ENCODE peak calls at places on chromosomes 11 and 22, in nine cellular contexts. G is colonic mucosa, B is IMR-90, Z is mammary epithelial cell, A is fibroblast of lung, H is HepG2, T is neural progenitor cell, Y is mesendoderm, F is endodermal cell. V is an unnamed sample.

GRCh38 chr11:16611395-16612233 is 126.8 kb upstream of the C11orf58 start:
- DNase-seq in Z (no peak), A (no peak), T (peak), G (no peak), Y (peak), H (no peak), B (no peak), F (peak), V (no peak)

GRCh38 chr22:48449466-48450187 is 1378.0 kb downstream of the BRD1 start:
- DNase-seq in H (no peak), Z (no peak), G (no peak), F (no peak), A (peak), T (no peak), B (no peak), Y (no peak), V (no peak)

GRCh38 chr11:46121328-46121723 is at the start of gene PHF21A:
- DNase-seq in G (peak), T (peak), B (peak), Y (peak), A (peak), F (peak), H (peak), Z (peak), V (peak)

GRCh38 chr11:14641801-14642200 is 1.8 kb upstream of the PDE3B start:
- DNase-seq in B (no peak), T (no peak), F (no peak), Z (no peak), A (no peak), G (no peak), Y (no peak), H (no peak), V (no peak)

GRCh38 chr22:46500201-46500600 is 37.2 kb downstream of the CELSR1 start:
- DNase-seq in G (no peak), Z (no peak), B (no peak), T (peak), A (no peak), H (no peak), Y (peak), F (peak), V (no peak)

GRCh38 chr11:46353706-46354105 is 6.4 kb downstream of the DGKZ start:
- DNase-seq in H (no peak), G (no peak), A (peak), Z (peak), T (no peak), Y (no peak), B (peak), F (no peak), V (no peak)

GRCh38 chr11:128208329-128209220 is 378.8 kb downstream of the ETS1 start:
- DNase-seq in T (no peak), Z (peak), B (peak), Y (no peak), G (no peak), F (no peak), A (peak), H (no peak), V (peak)

GRCh38 chr11:73293356-73293936 is 14.6 kb upstream of the ARHGEF17 start:
- DNase-seq in F (no peak), Y (no peak), Z (no peak), A (no peak), H (no peak), T (no peak), B (no peak), G (no peak), V (no peak)

DNA sequence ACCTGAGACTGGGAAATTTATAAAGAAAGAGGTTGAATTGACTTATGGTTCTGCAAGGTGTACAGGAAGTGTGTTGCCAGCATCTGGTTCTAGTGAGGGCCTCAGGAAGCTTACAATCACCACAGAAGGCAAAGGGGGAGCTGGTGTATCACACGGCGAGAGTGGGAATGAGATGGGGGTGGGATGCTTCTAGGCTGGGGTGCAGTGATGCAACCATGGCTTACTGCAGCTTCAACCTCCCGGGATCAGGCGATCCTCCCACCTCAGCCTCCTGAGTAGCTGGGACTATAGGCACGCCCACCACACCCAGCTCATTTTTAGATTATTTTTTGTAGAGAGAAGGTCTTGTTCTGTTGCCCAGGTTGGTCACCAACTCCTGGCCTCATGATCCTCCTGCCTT is 61.0 kb downstream of the C22orf31 start:
- DNase-seq in Y (no peak), B (no peak), A (no peak), Z (no peak), T (no peak), F (no peak), H (no peak), G (no peak), V (no peak)
- H3K4me3 ChIP-seq in Y (no peak), B (no peak), A (no peak), Z (no peak), T (no peak), F (no peak), H (no peak), G (no peak), V (no peak)

GRCh38 chr11:83054001-83054400 is 17.7 kb downstream of the RAB30 start:
- DNase-seq in A (no peak), F (no peak), G (no peak), H (no peak), T (no peak), Z (no peak), Y (no peak), B (no peak), V (no peak)

GRCh38 chr11:83051760-83052671 is 19.7 kb downstream of the RAB30 start:
- DNase-seq in F (no peak), Y (no peak), A (peak), T (no peak), H (no peak), G (no peak), B (peak), Z (peak), V (peak)

GRCh38 chr11:83056204-83056603 is 15.5 kb downstream of the RAB30 start:
- DNase-seq in Z (no peak), G (no peak), A (no peak), B (no peak), H (no peak), Y (no peak), F (no peak), T (no peak), V (no peak)

GRCh38 chr11:83057721-83058120 is 14.0 kb downstream of the RAB30 start:
- DNase-seq in B (no peak), Z (no peak), G (no peak), A (no peak), H (no peak), Y (no peak), T (no peak), F (no peak), V (no peak)

GRCh38 chr11:83054904-83055380 is 16.8 kb downstream of the RAB30 start:
- DNase-seq in T (no peak), H (peak), Y (no peak), F (no peak), B (no peak), G (no peak), Z (peak), A (no peak), V (no peak)
- H3K9ac ChIP-seq in T (no peak), H (no peak), Y (no peak), F (no peak), B (no peak), G (no peak), Z (no peak), A (no peak), V (no peak)

GRCh38 chr22:20022231-20023069 is 1.5 kb downstream of the TANGO2 start:
- DNase-seq in A (no peak), F (no peak), T (no peak), G (no peak), H (no peak), Y (no peak), Z (no peak), B (no peak), V (no peak)
- H3K4me3 ChIP-seq in A (no peak), F (peak), T (no peak), G (no peak), H (peak), Y (no peak), Z (no peak), B (peak), V (peak)

DNA sequence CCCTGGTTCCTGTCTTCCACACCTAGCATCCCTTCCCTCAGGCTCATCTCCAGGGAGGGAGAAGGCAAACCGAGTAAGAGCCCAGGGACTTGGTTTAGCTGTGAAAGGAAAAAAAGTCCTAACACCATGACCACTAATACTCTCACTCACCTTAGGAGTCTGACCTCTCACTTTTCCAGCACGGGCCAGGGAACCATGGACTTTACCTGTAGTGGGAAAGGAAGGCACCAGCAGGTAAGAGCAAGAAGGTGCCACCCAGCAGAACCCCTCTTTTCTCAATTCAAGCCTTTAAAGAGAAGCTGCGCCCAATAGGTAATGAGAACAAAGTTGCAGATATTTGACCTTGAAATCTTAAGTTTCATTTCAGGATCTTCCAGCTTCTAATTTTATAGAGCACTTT is 1.1 kb downstream of the FAU start:
- DNase-seq in H (no peak), F (no peak), G (no peak), A (no peak), T (no peak), Z (no peak), Y (no peak), B (no peak), V (no peak)
- H3K9ac ChIP-seq in H (peak), F (peak), G (peak), A (peak), T (peak), Z (peak), Y (peak), B (peak), V (peak)

GRCh38 chr22:35882226-35883027 is 146.2 kb downstream of the RBFOX2 start:
- DNase-seq in F (no peak), A (peak), B (peak), T (no peak), Y (no peak), G (no peak), Z (no peak), H (no peak), V (peak)
- H3K4me3 ChIP-seq in F (no peak), A (no peak), B (no peak), T (no peak), Y (no peak), G (no peak), Z (no peak), H (no peak), V (peak)

GRCh38 chr11:12684354-12684753 is 10.1 kb downstream of the TEAD1 start:
- DNase-seq in Z (no peak), T (no peak), B (no peak), A (no peak), F (no peak), Y (no peak), G (no peak), H (no peak), V (no peak)

GRCh38 chr11:12685229-12685628 is 11.0 kb downstream of the TEAD1 start:
- DNase-seq in Z (no peak), H (no peak), Y (no peak), T (no peak), G (no peak), B (no peak), A (no peak), F (no peak), V (no peak)

GRCh38 chr11:12686246-12687060 is 12.2 kb downstream of the TEAD1 start:
- DNase-seq in Z (no peak), F (no peak), T (no peak), Y (no peak), H (no peak), A (peak), B (no peak), G (no peak), V (no peak)

GRCh38 chr11:12683857-12684256 is 9.6 kb downstream of the TEAD1 start:
- DNase-seq in A (peak), H (no peak), B (no peak), G (no peak), Y (no peak), T (no peak), F (no peak), Z (no peak), V (peak)

DNA sequence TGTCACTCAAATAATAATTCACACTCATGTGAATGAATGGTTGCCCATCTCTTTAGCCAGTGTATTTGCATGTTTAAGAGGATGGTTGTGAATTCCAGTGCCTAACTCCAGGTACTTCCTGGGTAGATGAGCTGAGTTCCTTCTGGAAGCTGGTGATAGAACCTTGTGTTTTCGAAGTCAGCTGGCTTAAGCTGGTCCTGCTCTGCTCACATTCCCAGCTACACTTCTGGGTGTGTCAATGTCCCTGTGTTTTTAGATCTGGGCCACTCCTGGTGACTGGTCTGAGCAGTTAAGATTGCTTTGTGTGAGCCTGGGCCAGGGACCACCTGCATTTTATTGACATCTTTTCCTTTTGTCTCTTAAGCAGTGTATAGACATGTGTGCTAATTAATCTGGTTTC is 10.6 kb downstream of the TEAD1 start:
- DNase-seq in Z (no peak), Y (peak), F (no peak), H (no peak), B (no peak), G (peak), T (no peak), A (no peak), V (no peak)
- H3K9ac ChIP-seq in Z (no peak), Y (no peak), F (no peak), H (no peak), B (peak), G (no peak), T (no peak), A (no peak), V (no peak)

DNA sequence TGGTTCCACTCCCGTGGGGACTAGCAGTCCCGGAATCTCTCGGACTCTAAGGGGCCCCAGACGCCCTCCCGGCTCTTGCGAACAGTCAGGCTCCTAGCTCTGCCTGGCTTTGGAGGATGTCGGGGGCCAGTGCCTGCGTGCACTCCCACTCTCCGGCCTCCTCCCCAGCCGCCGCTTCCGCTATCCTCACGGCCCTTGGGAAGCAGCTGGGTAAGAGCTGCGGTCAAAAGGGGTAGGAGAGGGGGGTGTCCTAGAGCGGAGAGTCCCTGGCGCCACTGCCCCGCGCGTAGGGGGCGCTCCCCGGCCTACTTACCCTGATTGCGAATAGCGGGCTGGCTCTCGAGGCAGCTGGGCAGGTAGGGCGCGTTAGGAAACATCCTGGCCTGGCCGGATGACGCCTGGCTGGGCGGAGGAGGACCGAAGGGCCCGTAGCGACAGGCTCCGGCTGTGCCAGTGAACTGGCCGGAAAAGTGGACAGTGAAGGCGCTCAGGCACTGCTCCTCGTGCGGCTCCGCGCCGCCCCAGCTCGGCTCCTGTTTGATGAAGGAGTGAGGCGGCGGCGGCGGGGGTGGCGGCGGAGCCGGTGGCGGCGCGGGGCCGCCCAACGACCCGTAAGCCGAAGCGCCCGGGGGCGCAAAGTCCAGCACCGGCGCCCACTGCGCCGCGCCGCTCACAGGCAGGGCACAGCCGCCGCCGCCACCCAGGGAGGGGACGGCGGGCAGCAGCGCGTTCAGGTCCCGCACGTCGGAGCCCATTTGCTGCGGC is 770 bp downstream of the WT1 start:
- DNase-seq in A (no peak), G (no peak), B (no peak), Y (peak), H (peak), F (peak), Z (no peak), T (peak), V (no peak)
- H3K4me3 ChIP-seq in A (no peak), G (no peak), B (no peak), Y (no peak), H (peak), F (no peak), Z (no peak), T (peak), V (no peak)

GRCh38 chr22:22058649-22059475 is 76.3 kb upstream of the TOP3B start:
- DNase-seq in T (no peak), Z (no peak), A (no peak), G (no peak), H (no peak), F (no peak), B (no peak), Y (no peak), V (no peak)

GRCh38 chr22:22060200-22061084 is 77.9 kb upstream of the TOP3B start:
- DNase-seq in G (peak), T (peak), Z (peak), H (peak), A (no peak), F (peak), Y (peak), B (peak), V (peak)

GRCh38 chr22:22059476-22060002 is 77.0 kb upstream of the TOP3B start:
- DNase-seq in H (no peak), T (peak), Y (no peak), G (no peak), F (no peak), Z (no peak), B (no peak), A (no peak), V (no peak)

GRCh38 chr22:22061085-22062077 is 78.8 kb upstream of the TOP3B start:
- DNase-seq in B (peak), H (peak), F (no peak), Y (no peak), Z (peak), G (no peak), A (no peak), T (no peak), V (peak)

GRCh38 chr22:22057617-22058378 is 75.2 kb upstream of the TOP3B start:
- DNase-seq in B (no peak), T (no peak), Y (no peak), H (no peak), G (no peak), A (no peak), F (no peak), Z (no peak), V (no peak)
- H3K9ac ChIP-seq in B (no peak), T (no peak), Y (no peak), H (no peak), G (no peak), A (no peak), F (no peak), Z (no peak), V (no peak)

V was measured in adipocyte.